ENCODE peak calls at places on chromosomes 16 and 17, in seven cellular contexts. One of them, this sample, is unnamed.

GRCh38 chr16:66385415-66385814 is 18.9 kb downstream of the CDH5 start:
- DNase-seq in EH: no peak
- DNase-seq in Caco-2: no peak
- DNase-seq in SHP77 treated with DMSO at 0.1 percent for 48 hours: no peak
- DNase-seq in mammary epithelial cell: no peak
- DNase-seq in Kasumi-1: no peak
- DNase-seq in esophagus squamous epithelium: no peak
- DNase-seq in this sample: no peak

GRCh38 chr17:31596382-31597323 is 205.2 kb downstream of the RAB11FIP4 start:
- DNase-seq in EH: peak
- DNase-seq in Caco-2: no peak
- DNase-seq in SHP77 treated with DMSO at 0.1 percent for 48 hours: peak
- DNase-seq in mammary epithelial cell: peak
- DNase-seq in Kasumi-1: peak
- DNase-seq in esophagus squamous epithelium: no peak
- DNase-seq in this sample: peak

GRCh38 chr16:19555938-19556778 is 655 bp downstream of the VPS35L start:
- DNase-seq in EH: peak
- DNase-seq in Caco-2: no peak
- DNase-seq in SHP77 treated with DMSO at 0.1 percent for 48 hours: no peak
- DNase-seq in mammary epithelial cell: peak
- DNase-seq in Kasumi-1: no peak
- DNase-seq in esophagus squamous epithelium: no peak
- DNase-seq in this sample: no peak

GRCh38 chr16:49472598-49472997 is 99.0 kb downstream of the C16orf78 start:
- DNase-seq in EH: no peak
- DNase-seq in Caco-2: no peak
- DNase-seq in SHP77 treated with DMSO at 0.1 percent for 48 hours: no peak
- DNase-seq in mammary epithelial cell: no peak
- DNase-seq in Kasumi-1: no peak
- DNase-seq in esophagus squamous epithelium: no peak
- DNase-seq in this sample: peak

GRCh38 chr17:43779145-43780125 is 658 bp upstream of the DUSP3 start:
- DNase-seq in EH: no peak
- DNase-seq in Caco-2: peak
- DNase-seq in SHP77 treated with DMSO at 0.1 percent for 48 hours: peak
- DNase-seq in mammary epithelial cell: no peak
- DNase-seq in Kasumi-1: peak
- DNase-seq in esophagus squamous epithelium: no peak
- DNase-seq in this sample: no peak

GRCh38 chr17:80987941-80988461 is 3.6 kb upstream of the CHMP6 start:
- DNase-seq in EH: no peak
- DNase-seq in Caco-2: no peak
- DNase-seq in SHP77 treated with DMSO at 0.1 percent for 48 hours: no peak
- DNase-seq in mammary epithelial cell: no peak
- DNase-seq in Kasumi-1: no peak
- DNase-seq in esophagus squamous epithelium: no peak
- DNase-seq in this sample: peak

GRCh38 chr16:24920568-24920967 is 74.8 kb downstream of the SLC5A11 start:
- DNase-seq in EH: no peak
- DNase-seq in Caco-2: no peak
- DNase-seq in SHP77 treated with DMSO at 0.1 percent for 48 hours: no peak
- DNase-seq in mammary epithelial cell: no peak
- DNase-seq in Kasumi-1: no peak
- DNase-seq in esophagus squamous epithelium: no peak
- DNase-seq in this sample: no peak

GRCh38 chr17:3692346-3692745 is 3.6 kb downstream of the P2RX5 start:
- DNase-seq in EH: no peak
- DNase-seq in Caco-2: no peak
- DNase-seq in SHP77 treated with DMSO at 0.1 percent for 48 hours: no peak
- DNase-seq in mammary epithelial cell: no peak
- DNase-seq in Kasumi-1: no peak
- DNase-seq in esophagus squamous epithelium: no peak
- DNase-seq in this sample: no peak

GRCh38 chr17:74305865-74306654 is 20.0 kb upstream of the KIF19 start:
- DNase-seq in EH: no peak
- DNase-seq in Caco-2: no peak
- DNase-seq in SHP77 treated with DMSO at 0.1 percent for 48 hours: peak
- DNase-seq in mammary epithelial cell: no peak
- DNase-seq in Kasumi-1: peak
- DNase-seq in esophagus squamous epithelium: no peak
- DNase-seq in this sample: no peak

GRCh38 chr17:82648761-82649474 is 674 bp upstream of the WDR45B start:
- DNase-seq in EH: no peak
- DNase-seq in Caco-2: peak
- DNase-seq in SHP77 treated with DMSO at 0.1 percent for 48 hours: no peak
- DNase-seq in mammary epithelial cell: no peak
- DNase-seq in Kasumi-1: peak
- DNase-seq in esophagus squamous epithelium: peak
- DNase-seq in this sample: peak

GRCh38 chr16:53224932-53225533 is 170.2 kb downstream of the CHD9 start:
- DNase-seq in EH: peak
- DNase-seq in Caco-2: no peak
- DNase-seq in SHP77 treated with DMSO at 0.1 percent for 48 hours: no peak
- DNase-seq in mammary epithelial cell: peak
- DNase-seq in Kasumi-1: no peak
- DNase-seq in esophagus squamous epithelium: no peak
- DNase-seq in this sample: peak

GRCh38 chr17:78324391-78325075 is 35.3 kb downstream of the SOCS3 start:
- DNase-seq in EH: peak
- DNase-seq in Caco-2: no peak
- DNase-seq in SHP77 treated with DMSO at 0.1 percent for 48 hours: no peak
- DNase-seq in mammary epithelial cell: no peak
- DNase-seq in Kasumi-1: peak
- DNase-seq in esophagus squamous epithelium: no peak
- DNase-seq in this sample: peak

GRCh38 chr16:85383836-85384825 is 229.0 kb upstream of the GSE1 start:
- DNase-seq in EH: no peak
- DNase-seq in Caco-2: no peak
- DNase-seq in SHP77 treated with DMSO at 0.1 percent for 48 hours: no peak
- DNase-seq in mammary epithelial cell: peak
- DNase-seq in Kasumi-1: no peak
- DNase-seq in esophagus squamous epithelium: no peak
- DNase-seq in this sample: no peak

GRCh38 chr16:53924311-53924860 is 220.4 kb downstream of the FTO start:
- DNase-seq in EH: no peak
- DNase-seq in Caco-2: no peak
- DNase-seq in SHP77 treated with DMSO at 0.1 percent for 48 hours: no peak
- DNase-seq in mammary epithelial cell: no peak
- DNase-seq in Kasumi-1: no peak
- DNase-seq in esophagus squamous epithelium: no peak
- DNase-seq in this sample: no peak

GRCh38 chr17:17024778-17025300 is 17.4 kb upstream of the MPRIP start:
- DNase-seq in EH: no peak
- DNase-seq in Caco-2: no peak
- DNase-seq in SHP77 treated with DMSO at 0.1 percent for 48 hours: no peak
- DNase-seq in mammary epithelial cell: no peak
- DNase-seq in Kasumi-1: no peak
- DNase-seq in esophagus squamous epithelium: no peak
- DNase-seq in this sample: no peak

GRCh38 chr17:70604854-70605253 is 435.5 kb downstream of the KCNJ2 start:
- DNase-seq in EH: no peak
- DNase-seq in Caco-2: no peak
- DNase-seq in SHP77 treated with DMSO at 0.1 percent for 48 hours: no peak
- DNase-seq in mammary epithelial cell: no peak
- DNase-seq in Kasumi-1: no peak
- DNase-seq in esophagus squamous epithelium: no peak
- DNase-seq in this sample: no peak

GRCh38 chr17:74502866-74503265 is 28.4 kb downstream of the CD300LB start:
- DNase-seq in EH: no peak
- DNase-seq in Caco-2: no peak
- DNase-seq in SHP77 treated with DMSO at 0.1 percent for 48 hours: no peak
- DNase-seq in mammary epithelial cell: no peak
- DNase-seq in Kasumi-1: no peak
- DNase-seq in esophagus squamous epithelium: no peak
- DNase-seq in this sample: no peak

GRCh38 chr17:75979705-75980187 is 706 bp downstream of the TEN1 start:
- DNase-seq in EH: peak
- DNase-seq in Caco-2: no peak
- DNase-seq in SHP77 treated with DMSO at 0.1 percent for 48 hours: no peak
- DNase-seq in mammary epithelial cell: no peak
- DNase-seq in Kasumi-1: no peak
- DNase-seq in esophagus squamous epithelium: no peak
- DNase-seq in this sample: peak

GRCh38 chr16:89113661-89114060 is 20.0 kb downstream of the ACSF3 start:
- DNase-seq in EH: no peak
- DNase-seq in Caco-2: no peak
- DNase-seq in SHP77 treated with DMSO at 0.1 percent for 48 hours: no peak
- DNase-seq in mammary epithelial cell: no peak
- DNase-seq in Kasumi-1: no peak
- DNase-seq in esophagus squamous epithelium: no peak
- DNase-seq in this sample: no peak

GRCh38 chr16:16073884-16074781 is 124.7 kb downstream of the ABCC1 start:
- DNase-seq in EH: peak
- DNase-seq in Caco-2: peak
- DNase-seq in SHP77 treated with DMSO at 0.1 percent for 48 hours: no peak
- DNase-seq in mammary epithelial cell: no peak
- DNase-seq in Kasumi-1: peak
- DNase-seq in esophagus squamous epithelium: no peak
- DNase-seq in this sample: peak

GRCh38 chr16:468072-468821 is 42.8 kb downstream of the RAB11FIP3 start:
- DNase-seq in EH: no peak
- DNase-seq in Caco-2: no peak
- DNase-seq in SHP77 treated with DMSO at 0.1 percent for 48 hours: no peak
- DNase-seq in mammary epithelial cell: no peak
- DNase-seq in Kasumi-1: no peak
- DNase-seq in esophagus squamous epithelium: no peak
- DNase-seq in this sample: no peak

GRCh38 chr17:42518046-42518754 is 17.8 kb upstream of the NAGLU start:
- DNase-seq in EH: peak
- DNase-seq in Caco-2: no peak
- DNase-seq in SHP77 treated with DMSO at 0.1 percent for 48 hours: no peak
- DNase-seq in mammary epithelial cell: peak
- DNase-seq in Kasumi-1: peak
- DNase-seq in esophagus squamous epithelium: no peak
- DNase-seq in this sample: peak

GRCh38 chr16:27503662-27504061 is 46.1 kb downstream of the GTF3C1 start:
- DNase-seq in EH: peak
- DNase-seq in Caco-2: no peak
- DNase-seq in SHP77 treated with DMSO at 0.1 percent for 48 hours: no peak
- DNase-seq in mammary epithelial cell: peak
- DNase-seq in Kasumi-1: no peak
- DNase-seq in esophagus squamous epithelium: no peak
- DNase-seq in this sample: no peak

GRCh38 chr17:6994666-6995246 is 1.1 kb upstream of the ALOX12 start:
- DNase-seq in EH: peak
- DNase-seq in Caco-2: no peak
- DNase-seq in SHP77 treated with DMSO at 0.1 percent for 48 hours: no peak
- DNase-seq in mammary epithelial cell: no peak
- DNase-seq in Kasumi-1: no peak
- DNase-seq in esophagus squamous epithelium: no peak
- DNase-seq in this sample: no peak

GRCh38 chr16:4855371-4855770 is 8.1 kb downstream of the UBN1 start:
- DNase-seq in EH: no peak
- DNase-seq in Caco-2: no peak
- DNase-seq in SHP77 treated with DMSO at 0.1 percent for 48 hours: no peak
- DNase-seq in mammary epithelial cell: peak
- DNase-seq in Kasumi-1: no peak
- DNase-seq in esophagus squamous epithelium: no peak
- DNase-seq in this sample: no peak

GRCh38 chr17:39617446-39618251 is 9.1 kb upstream of the PPP1R1B start:
- DNase-seq in EH: peak
- DNase-seq in Caco-2: peak
- DNase-seq in SHP77 treated with DMSO at 0.1 percent for 48 hours: no peak
- DNase-seq in mammary epithelial cell: peak
- DNase-seq in Kasumi-1: peak
- DNase-seq in esophagus squamous epithelium: no peak
- DNase-seq in this sample: peak